ENCODE peak calls at places on chromosomes 3 and 15, in seven cellular contexts. One of them, this sample, is unnamed.

GRCh38 chr3:30548605-30549004 is 57.8 kb upstream of the TGFBR2 start:
- DNase-seq in neuronal stem cell: no peak
- DNase-seq in mesendoderm: peak
- DNase-seq in mesenchymal stem cell: no peak
- DNase-seq in H9: peak
- DNase-seq in trophoblast cell: no peak
- DNase-seq in H1: peak
- DNase-seq in this sample: no peak

GRCh38 chr3:59212128-59212764 is 162.4 kb upstream of the CFAP20DC start:
- DNase-seq in neuronal stem cell: peak
- DNase-seq in mesendoderm: peak
- DNase-seq in mesenchymal stem cell: peak
- DNase-seq in H9: no peak
- DNase-seq in trophoblast cell: no peak
- DNase-seq in H1: no peak
- DNase-seq in this sample: peak

GRCh38 chr15:77856718-77857346 is 220.7 kb downstream of the TBC1D2B start:
- DNase-seq in neuronal stem cell: no peak
- DNase-seq in mesendoderm: peak
- DNase-seq in mesenchymal stem cell: no peak
- DNase-seq in H9: peak
- DNase-seq in trophoblast cell: no peak
- DNase-seq in H1: no peak
- DNase-seq in this sample: no peak

GRCh38 chr15:54605556-54605955 is 591.2 kb downstream of the RSL24D1 start:
- DNase-seq in neuronal stem cell: no peak
- DNase-seq in mesendoderm: no peak
- DNase-seq in mesenchymal stem cell: no peak
- DNase-seq in H9: no peak
- DNase-seq in trophoblast cell: peak
- DNase-seq in H1: no peak
- DNase-seq in this sample: no peak

GRCh38 chr3:179005213-179005612 is 66.4 kb downstream of the ZMAT3 start:
- DNase-seq in neuronal stem cell: no peak
- DNase-seq in mesendoderm: no peak
- DNase-seq in mesenchymal stem cell: no peak
- DNase-seq in H9: no peak
- DNase-seq in trophoblast cell: no peak
- DNase-seq in H1: no peak
- DNase-seq in this sample: no peak

GRCh38 chr3:108420926-108421325 is 89.5 kb downstream of the MYH15 start:
- DNase-seq in neuronal stem cell: no peak
- DNase-seq in mesendoderm: no peak
- DNase-seq in mesenchymal stem cell: peak
- DNase-seq in H9: no peak
- DNase-seq in trophoblast cell: peak
- DNase-seq in H1: no peak
- DNase-seq in this sample: peak

GRCh38 chr3:27758083-27758482 is 36.0 kb upstream of the EOMES start:
- DNase-seq in neuronal stem cell: no peak
- DNase-seq in mesendoderm: peak
- DNase-seq in mesenchymal stem cell: peak
- DNase-seq in H9: no peak
- DNase-seq in trophoblast cell: peak
- DNase-seq in H1: no peak
- DNase-seq in this sample: peak

GRCh38 chr15:91075761-91076160 is 24.3 kb upstream of the SV2B start:
- DNase-seq in neuronal stem cell: no peak
- DNase-seq in mesendoderm: no peak
- DNase-seq in mesenchymal stem cell: no peak
- DNase-seq in H9: no peak
- DNase-seq in trophoblast cell: no peak
- DNase-seq in H1: no peak
- DNase-seq in this sample: no peak

GRCh38 chr15:74307827-74308642 is 59.4 kb downstream of the CYP11A1 start:
- DNase-seq in neuronal stem cell: no peak
- DNase-seq in mesendoderm: peak
- DNase-seq in mesenchymal stem cell: peak
- DNase-seq in H9: peak
- DNase-seq in trophoblast cell: no peak
- DNase-seq in H1: peak
- DNase-seq in this sample: peak

GRCh38 chr3:119492810-119493209 is 5.5 kb upstream of the TIMMDC1 start:
- DNase-seq in neuronal stem cell: no peak
- DNase-seq in mesendoderm: no peak
- DNase-seq in mesenchymal stem cell: no peak
- DNase-seq in H9: no peak
- DNase-seq in trophoblast cell: no peak
- DNase-seq in H1: no peak
- DNase-seq in this sample: no peak

GRCh38 chr15:48025118-48025517 is 95.7 kb upstream of the SLC24A5 start:
- DNase-seq in neuronal stem cell: no peak
- DNase-seq in mesendoderm: peak
- DNase-seq in mesenchymal stem cell: peak
- DNase-seq in H9: no peak
- DNase-seq in trophoblast cell: no peak
- DNase-seq in H1: no peak
- DNase-seq in this sample: peak

GRCh38 chr15:66085128-66085527 is 168.4 kb downstream of the MEGF11 start:
- DNase-seq in neuronal stem cell: no peak
- DNase-seq in mesendoderm: peak
- DNase-seq in mesenchymal stem cell: no peak
- DNase-seq in H9: peak
- DNase-seq in trophoblast cell: no peak
- DNase-seq in H1: peak
- DNase-seq in this sample: no peak

GRCh38 chr3:135444058-135444457 is 521.5 kb upstream of the PPP2R3A start:
- DNase-seq in neuronal stem cell: no peak
- DNase-seq in mesendoderm: no peak
- DNase-seq in mesenchymal stem cell: no peak
- DNase-seq in H9: no peak
- DNase-seq in trophoblast cell: no peak
- DNase-seq in H1: no peak
- DNase-seq in this sample: no peak
- H3K4ac ChIP-seq in neuronal stem cell: no peak
- H3K4ac ChIP-seq in mesendoderm: no peak
- H3K4ac ChIP-seq in mesenchymal stem cell: no peak
- H3K4ac ChIP-seq in H9: no peak
- H3K4ac ChIP-seq in trophoblast cell: no peak
- H3K4ac ChIP-seq in H1: no peak
- H3K4ac ChIP-seq in this sample: no peak

GRCh38 chr15:88472225-88472624 is 4.7 kb downstream of the MRPS11 start:
- DNase-seq in neuronal stem cell: no peak
- DNase-seq in mesendoderm: no peak
- DNase-seq in mesenchymal stem cell: no peak
- DNase-seq in H9: no peak
- DNase-seq in trophoblast cell: no peak
- DNase-seq in H1: no peak
- DNase-seq in this sample: no peak
- H3K4ac ChIP-seq in neuronal stem cell: no peak
- H3K4ac ChIP-seq in mesendoderm: no peak
- H3K4ac ChIP-seq in mesenchymal stem cell: no peak
- H3K4ac ChIP-seq in H9: no peak
- H3K4ac ChIP-seq in trophoblast cell: no peak
- H3K4ac ChIP-seq in H1: no peak
- H3K4ac ChIP-seq in this sample: no peak

GRCh38 chr3:140233702-140234101 is 298.7 kb downstream of the CLSTN2 start:
- DNase-seq in neuronal stem cell: no peak
- DNase-seq in mesendoderm: no peak
- DNase-seq in mesenchymal stem cell: no peak
- DNase-seq in H9: no peak
- DNase-seq in trophoblast cell: no peak
- DNase-seq in H1: no peak
- DNase-seq in this sample: no peak
- H3K4ac ChIP-seq in neuronal stem cell: no peak
- H3K4ac ChIP-seq in mesendoderm: no peak
- H3K4ac ChIP-seq in mesenchymal stem cell: no peak
- H3K4ac ChIP-seq in H9: no peak
- H3K4ac ChIP-seq in trophoblast cell: no peak
- H3K4ac ChIP-seq in H1: no peak
- H3K4ac ChIP-seq in this sample: no peak

DNA sequence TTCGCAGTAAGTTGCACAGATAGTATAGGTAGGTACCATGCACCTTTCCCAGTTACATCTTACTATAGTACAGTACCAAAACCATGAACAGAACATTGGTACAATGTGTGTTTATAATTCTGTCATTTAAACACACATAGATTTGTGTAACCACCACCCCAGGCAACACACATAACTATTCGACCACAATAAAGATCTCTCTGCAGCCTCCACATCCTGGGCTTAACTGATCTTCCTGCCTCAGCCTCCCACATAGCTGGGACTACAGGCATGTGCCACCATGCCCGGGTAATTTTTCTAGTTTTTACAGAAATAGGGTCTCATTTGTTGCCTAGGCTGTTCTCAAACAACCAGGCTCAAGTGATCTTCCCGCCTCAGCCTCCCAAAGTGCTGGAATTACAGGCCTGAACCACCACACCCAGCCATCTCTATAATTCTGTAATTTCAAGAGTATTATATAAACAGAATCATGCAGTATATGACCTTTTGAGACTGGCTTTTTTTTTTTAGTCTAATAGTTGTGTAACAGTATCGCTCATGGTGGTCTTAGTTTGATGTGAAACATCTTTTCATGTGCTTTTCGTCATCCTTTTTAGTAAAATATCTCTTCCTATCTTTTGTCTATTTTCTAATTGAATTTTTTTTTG is 13.3 kb upstream of the TMF1 start:
- DNase-seq in neuronal stem cell: no peak
- DNase-seq in mesendoderm: no peak
- DNase-seq in mesenchymal stem cell: no peak
- DNase-seq in H9: no peak
- DNase-seq in trophoblast cell: no peak
- DNase-seq in H1: no peak
- DNase-seq in this sample: no peak
- H3K4ac ChIP-seq in neuronal stem cell: no peak
- H3K4ac ChIP-seq in mesendoderm: no peak
- H3K4ac ChIP-seq in mesenchymal stem cell: no peak
- H3K4ac ChIP-seq in H9: no peak
- H3K4ac ChIP-seq in trophoblast cell: no peak
- H3K4ac ChIP-seq in H1: no peak
- H3K4ac ChIP-seq in this sample: no peak

DNA sequence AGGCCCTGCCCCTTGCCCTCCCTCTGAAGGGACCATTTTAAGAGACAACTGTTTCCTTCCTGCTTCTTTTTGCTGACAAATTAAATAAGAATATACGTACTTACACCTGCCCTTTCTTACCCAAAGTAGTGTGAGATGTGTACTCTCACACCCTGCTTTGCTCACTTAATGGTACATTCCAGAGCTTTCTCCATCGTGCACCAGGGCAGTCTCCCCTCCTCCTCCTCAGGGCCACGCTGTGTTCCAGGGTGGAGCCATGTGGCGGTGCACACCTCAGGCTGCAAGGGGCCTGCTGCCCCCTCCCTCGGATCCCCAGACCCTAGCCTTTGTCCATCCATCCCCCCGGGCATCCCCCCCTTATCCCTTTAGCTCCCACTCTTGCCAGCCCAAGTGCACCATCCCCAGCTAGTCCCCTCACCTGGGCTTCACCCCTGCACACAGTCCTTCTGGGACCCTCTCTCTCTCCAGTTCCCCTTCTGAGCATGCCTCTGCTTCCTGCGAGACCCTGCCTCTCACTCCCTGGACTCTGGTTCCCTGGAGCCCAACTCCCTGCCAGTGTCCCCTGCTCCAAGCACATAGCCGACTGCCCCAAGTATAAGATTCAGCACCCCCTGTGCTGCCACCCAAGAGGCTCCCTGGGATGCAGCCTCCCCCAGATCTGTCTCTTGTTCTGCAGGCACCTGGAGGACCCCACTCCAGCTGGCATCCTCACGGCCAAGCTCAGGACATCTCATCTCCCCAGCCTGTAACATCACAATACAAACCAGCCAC is 89.5 kb upstream of the IQSEC1 start:
- DNase-seq in neuronal stem cell: no peak
- DNase-seq in mesendoderm: no peak
- DNase-seq in mesenchymal stem cell: no peak
- DNase-seq in H9: peak
- DNase-seq in trophoblast cell: no peak
- DNase-seq in H1: no peak
- DNase-seq in this sample: no peak
- H3K4ac ChIP-seq in neuronal stem cell: peak
- H3K4ac ChIP-seq in mesendoderm: no peak
- H3K4ac ChIP-seq in mesenchymal stem cell: no peak
- H3K4ac ChIP-seq in H9: no peak
- H3K4ac ChIP-seq in trophoblast cell: no peak
- H3K4ac ChIP-seq in H1: no peak
- H3K4ac ChIP-seq in this sample: no peak

GRCh38 chr3:53104762-53105161 is 25.5 kb downstream of the RFT1 start:
- DNase-seq in neuronal stem cell: no peak
- DNase-seq in mesendoderm: no peak
- DNase-seq in mesenchymal stem cell: no peak
- DNase-seq in H9: no peak
- DNase-seq in trophoblast cell: no peak
- DNase-seq in H1: no peak
- DNase-seq in this sample: no peak
- H3K4ac ChIP-seq in neuronal stem cell: no peak
- H3K4ac ChIP-seq in mesendoderm: no peak
- H3K4ac ChIP-seq in mesenchymal stem cell: no peak
- H3K4ac ChIP-seq in H9: no peak
- H3K4ac ChIP-seq in trophoblast cell: no peak
- H3K4ac ChIP-seq in H1: no peak
- H3K4ac ChIP-seq in this sample: no peak

GRCh38 chr15:71709808-71710418 is 100.4 kb upstream of the NR2E3 start:
- DNase-seq in neuronal stem cell: no peak
- DNase-seq in mesendoderm: no peak
- DNase-seq in mesenchymal stem cell: no peak
- DNase-seq in H9: no peak
- DNase-seq in trophoblast cell: no peak
- DNase-seq in H1: no peak
- DNase-seq in this sample: no peak
- H3K4ac ChIP-seq in neuronal stem cell: no peak
- H3K4ac ChIP-seq in mesendoderm: no peak
- H3K4ac ChIP-seq in mesenchymal stem cell: no peak
- H3K4ac ChIP-seq in H9: no peak
- H3K4ac ChIP-seq in trophoblast cell: no peak
- H3K4ac ChIP-seq in H1: no peak
- H3K4ac ChIP-seq in this sample: no peak